ENCODE peak calls at places on chromosome 20, in seven cellular contexts. One of them, this sample, is unnamed.

GRCh38 chr20:48142258-48142657 is 357.0 kb upstream of the SULF2 start:
- DNase-seq in BE2C: no peak
- DNase-seq in cardiac muscle cell: no peak
- DNase-seq in glutamatergic neuron: no peak
- DNase-seq in Panc1: no peak
- DNase-seq in PC-3: no peak
- DNase-seq in spleen: no peak
- DNase-seq in this sample: no peak

GRCh38 chr20:24971702-24972101 is 20.8 kb downstream of the APMAP start:
- DNase-seq in BE2C: no peak
- DNase-seq in cardiac muscle cell: no peak
- DNase-seq in glutamatergic neuron: no peak
- DNase-seq in Panc1: no peak
- DNase-seq in PC-3: no peak
- DNase-seq in spleen: no peak
- DNase-seq in this sample: no peak

GRCh38 chr20:58393299-58393698 is 4.3 kb downstream of the VAPB start:
- DNase-seq in BE2C: no peak
- DNase-seq in cardiac muscle cell: no peak
- DNase-seq in glutamatergic neuron: no peak
- DNase-seq in Panc1: no peak
- DNase-seq in PC-3: no peak
- DNase-seq in spleen: no peak
- DNase-seq in this sample: no peak

GRCh38 chr20:32681175-32682084 is 7.7 kb upstream of the C20orf203 start:
- DNase-seq in BE2C: peak
- DNase-seq in cardiac muscle cell: peak
- DNase-seq in glutamatergic neuron: peak
- DNase-seq in Panc1: no peak
- DNase-seq in PC-3: peak
- DNase-seq in spleen: no peak
- DNase-seq in this sample: peak

GRCh38 chr20:64229537-64230061 is 25.9 kb upstream of the PCMTD2 start:
- DNase-seq in BE2C: no peak
- DNase-seq in cardiac muscle cell: no peak
- DNase-seq in glutamatergic neuron: peak
- DNase-seq in Panc1: no peak
- DNase-seq in PC-3: no peak
- DNase-seq in spleen: peak
- DNase-seq in this sample: no peak

GRCh38 chr20:9363673-9364072 is 150.7 kb upstream of the LAMP5 start:
- DNase-seq in BE2C: no peak
- DNase-seq in cardiac muscle cell: no peak
- DNase-seq in glutamatergic neuron: no peak
- DNase-seq in Panc1: no peak
- DNase-seq in PC-3: peak
- DNase-seq in spleen: no peak
- DNase-seq in this sample: peak

GRCh38 chr20:40638414-40638813 is 50.6 kb downstream of the MAFB start:
- DNase-seq in BE2C: no peak
- DNase-seq in cardiac muscle cell: no peak
- DNase-seq in glutamatergic neuron: no peak
- DNase-seq in Panc1: no peak
- DNase-seq in PC-3: no peak
- DNase-seq in spleen: no peak
- DNase-seq in this sample: peak

GRCh38 chr20:34536798-34537394 is 20.7 kb downstream of the DYNLRB1 start:
- DNase-seq in BE2C: peak
- DNase-seq in cardiac muscle cell: peak
- DNase-seq in glutamatergic neuron: peak
- DNase-seq in Panc1: no peak
- DNase-seq in PC-3: no peak
- DNase-seq in spleen: peak
- DNase-seq in this sample: no peak

DNA sequence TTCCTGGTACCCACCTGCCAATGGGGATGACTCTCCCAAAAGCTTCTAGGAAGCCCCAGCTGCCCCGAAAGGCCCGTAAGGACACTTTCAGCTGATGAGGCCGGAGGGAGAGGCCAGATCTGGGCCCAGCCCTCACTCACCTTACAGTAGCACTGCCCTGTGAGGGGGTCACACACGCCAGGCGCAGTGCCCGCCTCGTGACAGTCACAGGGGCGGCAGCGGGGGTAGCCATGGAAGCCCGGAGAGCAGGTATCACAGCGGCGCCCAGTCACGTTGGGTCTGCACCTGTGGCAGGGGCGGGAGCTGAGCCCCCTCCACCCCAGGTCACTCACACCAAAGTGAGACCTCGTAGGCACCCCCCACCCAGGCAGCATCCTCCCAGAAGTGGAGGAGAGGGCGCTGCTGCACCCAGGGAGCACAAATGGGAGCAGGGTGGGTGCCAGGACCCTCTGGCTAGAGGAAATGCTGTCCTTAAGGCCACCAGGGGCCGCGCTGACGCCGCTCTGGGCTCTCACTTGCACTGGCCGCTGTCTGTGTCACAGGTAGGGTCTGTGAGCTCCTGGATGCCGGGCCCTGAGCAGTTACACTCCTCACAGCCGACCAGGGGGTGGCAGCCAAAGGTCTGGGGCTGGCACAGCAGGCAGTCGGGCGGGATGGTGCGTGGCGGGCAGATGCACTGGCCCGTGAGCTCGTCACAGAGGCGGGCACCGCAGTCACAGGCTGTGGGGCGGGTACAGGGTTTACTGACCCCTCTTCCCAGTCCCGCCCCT is 25.1 kb downstream of the ADRM1 start:
- DNase-seq in BE2C: no peak
- DNase-seq in cardiac muscle cell: no peak
- DNase-seq in glutamatergic neuron: no peak
- DNase-seq in Panc1: no peak
- DNase-seq in PC-3: no peak
- DNase-seq in spleen: no peak
- DNase-seq in this sample: no peak
- TF ChIP-seq CTCF in BE2C: no peak
- TF ChIP-seq CTCF in cardiac muscle cell: no peak
- TF ChIP-seq CTCF in glutamatergic neuron: no peak
- TF ChIP-seq CTCF in Panc1: no peak
- TF ChIP-seq CTCF in PC-3: no peak
- TF ChIP-seq CTCF in spleen: no peak
- TF ChIP-seq CTCF in this sample: no peak

GRCh38 chr20:4289875-4290274 is 274.5 kb upstream of the RNF24 start:
- DNase-seq in BE2C: no peak
- DNase-seq in cardiac muscle cell: no peak
- DNase-seq in glutamatergic neuron: no peak
- DNase-seq in Panc1: no peak
- DNase-seq in PC-3: peak
- DNase-seq in spleen: no peak
- DNase-seq in this sample: peak
- TF ChIP-seq CTCF in BE2C: peak
- TF ChIP-seq CTCF in cardiac muscle cell: peak
- TF ChIP-seq CTCF in glutamatergic neuron: no peak
- TF ChIP-seq CTCF in Panc1: peak
- TF ChIP-seq CTCF in PC-3: peak
- TF ChIP-seq CTCF in spleen: no peak
- TF ChIP-seq CTCF in this sample: no peak

GRCh38 chr20:4817230-4817671 is 95.5 kb downstream of the PRND start:
- DNase-seq in BE2C: no peak
- DNase-seq in cardiac muscle cell: no peak
- DNase-seq in glutamatergic neuron: no peak
- DNase-seq in Panc1: no peak
- DNase-seq in PC-3: peak
- DNase-seq in spleen: no peak
- DNase-seq in this sample: peak
- TF ChIP-seq CTCF in BE2C: no peak
- TF ChIP-seq CTCF in cardiac muscle cell: no peak
- TF ChIP-seq CTCF in glutamatergic neuron: no peak
- TF ChIP-seq CTCF in Panc1: no peak
- TF ChIP-seq CTCF in PC-3: peak
- TF ChIP-seq CTCF in spleen: no peak
- TF ChIP-seq CTCF in this sample: peak

GRCh38 chr20:10609276-10609675 is 64.5 kb downstream of the JAG1 start:
- DNase-seq in BE2C: no peak
- DNase-seq in cardiac muscle cell: no peak
- DNase-seq in glutamatergic neuron: no peak
- DNase-seq in Panc1: no peak
- DNase-seq in PC-3: no peak
- DNase-seq in spleen: no peak
- DNase-seq in this sample: peak

GRCh38 chr20:10613911-10614310 is 59.9 kb downstream of the JAG1 start:
- DNase-seq in BE2C: no peak
- DNase-seq in cardiac muscle cell: no peak
- DNase-seq in glutamatergic neuron: no peak
- DNase-seq in Panc1: no peak
- DNase-seq in PC-3: no peak
- DNase-seq in spleen: no peak
- DNase-seq in this sample: no peak

GRCh38 chr20:10609726-10610125 is 64.1 kb downstream of the JAG1 start:
- DNase-seq in BE2C: no peak
- DNase-seq in cardiac muscle cell: no peak
- DNase-seq in glutamatergic neuron: no peak
- DNase-seq in Panc1: no peak
- DNase-seq in PC-3: no peak
- DNase-seq in spleen: no peak
- DNase-seq in this sample: no peak

GRCh38 chr20:10610266-10610665 is 63.5 kb downstream of the JAG1 start:
- DNase-seq in BE2C: no peak
- DNase-seq in cardiac muscle cell: no peak
- DNase-seq in glutamatergic neuron: no peak
- DNase-seq in Panc1: no peak
- DNase-seq in PC-3: no peak
- DNase-seq in spleen: no peak
- DNase-seq in this sample: no peak

DNA sequence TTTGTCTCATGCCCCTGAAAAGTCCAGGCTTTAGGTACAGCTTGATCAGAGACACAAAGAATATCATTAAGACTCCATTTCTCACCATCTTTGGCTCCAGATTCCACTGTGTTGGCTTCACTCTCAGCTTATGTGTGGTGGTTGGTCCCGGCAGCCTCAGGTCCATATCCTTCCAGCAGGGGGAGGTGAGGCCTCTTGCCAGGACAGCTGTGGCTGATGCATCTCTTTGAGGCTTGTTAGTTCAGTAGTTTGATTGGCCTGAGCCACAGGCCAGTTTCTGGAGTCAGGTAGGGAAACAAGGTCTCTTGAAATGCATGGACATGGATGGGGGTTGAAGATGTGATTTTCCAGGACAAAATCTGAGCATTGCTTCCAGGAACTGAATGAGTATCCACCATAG is 62.4 kb downstream of the JAG1 start:
- DNase-seq in BE2C: peak
- DNase-seq in cardiac muscle cell: peak
- DNase-seq in glutamatergic neuron: peak
- DNase-seq in Panc1: no peak
- DNase-seq in PC-3: peak
- DNase-seq in spleen: no peak
- DNase-seq in this sample: peak
- TF ChIP-seq CTCF in BE2C: peak
- TF ChIP-seq CTCF in cardiac muscle cell: peak
- TF ChIP-seq CTCF in glutamatergic neuron: peak
- TF ChIP-seq CTCF in Panc1: peak
- TF ChIP-seq CTCF in PC-3: peak
- TF ChIP-seq CTCF in spleen: no peak
- TF ChIP-seq CTCF in this sample: peak

GRCh38 chr20:2093200-2093781 is 8.3 kb upstream of the STK35 start:
- DNase-seq in BE2C: peak
- DNase-seq in cardiac muscle cell: peak
- DNase-seq in glutamatergic neuron: no peak
- DNase-seq in Panc1: no peak
- DNase-seq in PC-3: peak
- DNase-seq in spleen: no peak
- DNase-seq in this sample: peak
- TF ChIP-seq CTCF in BE2C: peak
- TF ChIP-seq CTCF in cardiac muscle cell: peak
- TF ChIP-seq CTCF in glutamatergic neuron: no peak
- TF ChIP-seq CTCF in Panc1: peak
- TF ChIP-seq CTCF in PC-3: peak
- TF ChIP-seq CTCF in spleen: no peak
- TF ChIP-seq CTCF in this sample: peak

GRCh38 chr20:45827030-45827652 is at the start of gene TNNC2:
- DNase-seq in BE2C: no peak
- DNase-seq in cardiac muscle cell: no peak
- DNase-seq in glutamatergic neuron: no peak
- DNase-seq in Panc1: no peak
- DNase-seq in PC-3: no peak
- DNase-seq in spleen: no peak
- DNase-seq in this sample: no peak

GRCh38 chr20:45828589-45828988 is 1.5 kb upstream of the TNNC2 start:
- DNase-seq in BE2C: no peak
- DNase-seq in cardiac muscle cell: peak
- DNase-seq in glutamatergic neuron: no peak
- DNase-seq in Panc1: no peak
- DNase-seq in PC-3: no peak
- DNase-seq in spleen: peak
- DNase-seq in this sample: no peak

GRCh38 chr20:45827712-45828111 is 600 bp upstream of the TNNC2 start:
- DNase-seq in BE2C: no peak
- DNase-seq in cardiac muscle cell: no peak
- DNase-seq in glutamatergic neuron: no peak
- DNase-seq in Panc1: no peak
- DNase-seq in PC-3: no peak
- DNase-seq in spleen: no peak
- DNase-seq in this sample: no peak

GRCh38 chr20:45823949-45824835 is 2.9 kb downstream of the TNNC2 start:
- DNase-seq in BE2C: peak
- DNase-seq in cardiac muscle cell: peak
- DNase-seq in glutamatergic neuron: peak
- DNase-seq in Panc1: no peak
- DNase-seq in PC-3: peak
- DNase-seq in spleen: peak
- DNase-seq in this sample: no peak

DNA sequence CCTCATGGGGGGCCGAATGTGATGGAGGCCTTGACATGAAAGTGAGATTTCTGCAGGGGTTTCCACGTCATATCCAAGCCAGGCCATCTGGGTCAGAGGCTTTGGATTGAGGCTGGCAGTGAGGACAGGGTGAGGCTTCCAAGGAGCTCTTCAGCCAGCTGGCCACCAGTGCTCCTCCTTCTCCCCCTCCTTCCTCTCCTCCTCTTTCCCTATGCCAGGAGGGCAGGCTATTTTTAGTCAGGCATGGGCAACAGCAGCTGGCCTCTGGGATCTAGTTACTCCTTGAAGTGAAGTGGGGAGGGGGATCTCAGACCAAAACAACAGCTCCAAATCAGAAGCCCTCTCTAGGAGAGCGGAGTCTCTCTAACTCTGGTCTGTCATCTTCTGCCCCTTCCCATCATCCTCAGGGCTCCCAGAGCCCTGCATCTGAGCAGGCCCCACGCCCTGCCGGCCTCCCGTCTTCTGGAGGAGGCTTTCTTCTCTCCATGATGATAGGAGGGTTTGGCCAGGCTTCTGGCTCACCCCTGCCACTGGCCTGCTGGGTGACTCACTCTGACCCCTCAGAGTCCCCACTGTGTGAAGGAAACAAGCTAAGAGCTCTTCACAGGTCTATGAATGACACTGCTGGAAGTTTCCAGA is 612 bp downstream of the TNNC2 start:
- DNase-seq in BE2C: no peak
- DNase-seq in cardiac muscle cell: peak
- DNase-seq in glutamatergic neuron: no peak
- DNase-seq in Panc1: no peak
- DNase-seq in PC-3: no peak
- DNase-seq in spleen: no peak
- DNase-seq in this sample: no peak
- TF ChIP-seq CTCF in BE2C: no peak
- TF ChIP-seq CTCF in cardiac muscle cell: no peak
- TF ChIP-seq CTCF in glutamatergic neuron: no peak
- TF ChIP-seq CTCF in Panc1: no peak
- TF ChIP-seq CTCF in PC-3: no peak
- TF ChIP-seq CTCF in spleen: no peak
- TF ChIP-seq CTCF in this sample: no peak

This sample was measured in MCF 10A.